ENCODE peak calls at places on chromosomes 5 and 9, in eight cellular contexts. One of them, this sample, is unnamed.

GRCh38 chr5:11912-12311 is 80.1 kb upstream of the PLEKHG4B start:
- DNase-seq in thyroid gland: no peak
- DNase-seq in MCF 10A: peak
- DNase-seq in body of pancreas: no peak
- DNase-seq in WTC11: no peak
- DNase-seq in RWPE2: no peak
- DNase-seq in neural progenitor cell: no peak
- DNase-seq in stomach: no peak
- DNase-seq in this sample: no peak

GRCh38 chr5:134552301-134552700 is 26.8 kb downstream of the JADE2 start:
- DNase-seq in WTC11: no peak
- DNase-seq in RWPE2: peak
- DNase-seq in body of pancreas: peak
- DNase-seq in thyroid gland: peak
- DNase-seq in neural progenitor cell: no peak
- DNase-seq in MCF 10A: peak
- DNase-seq in stomach: peak
- DNase-seq in this sample: peak

GRCh38 chr9:7780261-7780988 is 19.2 kb downstream of the DMAC1 start:
- DNase-seq in thyroid gland: no peak
- DNase-seq in RWPE2: no peak
- DNase-seq in WTC11: no peak
- DNase-seq in MCF 10A: no peak
- DNase-seq in stomach: no peak
- DNase-seq in neural progenitor cell: peak
- DNase-seq in body of pancreas: no peak
- DNase-seq in this sample: no peak

GRCh38 chr5:40413747-40414146 is 266.0 kb upstream of the PTGER4 start:
- DNase-seq in MCF 10A: peak
- DNase-seq in body of pancreas: no peak
- DNase-seq in WTC11: no peak
- DNase-seq in neural progenitor cell: no peak
- DNase-seq in thyroid gland: no peak
- DNase-seq in stomach: no peak
- DNase-seq in RWPE2: no peak
- DNase-seq in this sample: no peak

GRCh38 chr9:76090330-76090729 is 199.9 kb downstream of the PCSK5 start:
- DNase-seq in RWPE2: no peak
- DNase-seq in MCF 10A: no peak
- DNase-seq in WTC11: no peak
- DNase-seq in thyroid gland: no peak
- DNase-seq in stomach: no peak
- DNase-seq in body of pancreas: no peak
- DNase-seq in neural progenitor cell: no peak
- DNase-seq in this sample: no peak

GRCh38 chr5:107500840-107501239 is 169.9 kb downstream of the EFNA5 start:
- DNase-seq in MCF 10A: no peak
- DNase-seq in thyroid gland: no peak
- DNase-seq in neural progenitor cell: no peak
- DNase-seq in stomach: no peak
- DNase-seq in RWPE2: no peak
- DNase-seq in WTC11: no peak
- DNase-seq in body of pancreas: no peak
- DNase-seq in this sample: no peak

GRCh38 chr5:111790295-111790694 is 33.3 kb upstream of the NREP start:
- DNase-seq in WTC11: no peak
- DNase-seq in thyroid gland: no peak
- DNase-seq in neural progenitor cell: no peak
- DNase-seq in stomach: peak
- DNase-seq in MCF 10A: no peak
- DNase-seq in RWPE2: no peak
- DNase-seq in body of pancreas: no peak
- DNase-seq in this sample: no peak

GRCh38 chr5:123132330-123132729 is 43.3 kb downstream of the PRDM6 start:
- DNase-seq in stomach: no peak
- DNase-seq in thyroid gland: no peak
- DNase-seq in body of pancreas: no peak
- DNase-seq in WTC11: no peak
- DNase-seq in MCF 10A: peak
- DNase-seq in RWPE2: no peak
- DNase-seq in neural progenitor cell: no peak
- DNase-seq in this sample: no peak

GRCh38 chr5:132497488-132497997 is 7.0 kb upstream of the IRF1 start:
- DNase-seq in WTC11: no peak
- DNase-seq in MCF 10A: peak
- DNase-seq in neural progenitor cell: no peak
- DNase-seq in thyroid gland: peak
- DNase-seq in RWPE2: peak
- DNase-seq in stomach: peak
- DNase-seq in body of pancreas: peak
- DNase-seq in this sample: peak

GRCh38 chr9:70835323-70835722 is 286.1 kb downstream of the TRPM3 start:
- DNase-seq in RWPE2: no peak
- DNase-seq in MCF 10A: peak
- DNase-seq in thyroid gland: no peak
- DNase-seq in neural progenitor cell: no peak
- DNase-seq in body of pancreas: no peak
- DNase-seq in WTC11: no peak
- DNase-seq in stomach: no peak
- DNase-seq in this sample: no peak

GRCh38 chr9:119216891-119217290 is 152.3 kb downstream of the BRINP1 start:
- DNase-seq in stomach: no peak
- DNase-seq in body of pancreas: peak
- DNase-seq in thyroid gland: peak
- DNase-seq in MCF 10A: peak
- DNase-seq in neural progenitor cell: no peak
- DNase-seq in WTC11: no peak
- DNase-seq in RWPE2: no peak
- DNase-seq in this sample: no peak

GRCh38 chr9:123162359-123163345 is 105.7 kb downstream of the STRBP start:
- DNase-seq in MCF 10A: no peak
- DNase-seq in WTC11: no peak
- DNase-seq in body of pancreas: no peak
- DNase-seq in RWPE2: no peak
- DNase-seq in neural progenitor cell: no peak
- DNase-seq in thyroid gland: no peak
- DNase-seq in stomach: no peak
- DNase-seq in this sample: no peak

GRCh38 chr5:129906177-129906887 is 2.1 kb downstream of the CHSY3 start:
- DNase-seq in body of pancreas: peak
- DNase-seq in neural progenitor cell: peak
- DNase-seq in MCF 10A: peak
- DNase-seq in thyroid gland: peak
- DNase-seq in WTC11: peak
- DNase-seq in stomach: no peak
- DNase-seq in RWPE2: no peak
- DNase-seq in this sample: peak

GRCh38 chr5:95711501-95712346 is 19.4 kb upstream of the RHOBTB3 start:
- DNase-seq in WTC11: peak
- DNase-seq in MCF 10A: no peak
- DNase-seq in RWPE2: no peak
- DNase-seq in thyroid gland: no peak
- DNase-seq in neural progenitor cell: peak
- DNase-seq in stomach: no peak
- DNase-seq in body of pancreas: no peak
- DNase-seq in this sample: no peak

GRCh38 chr5:95712347-95712958 is 18.7 kb upstream of the RHOBTB3 start:
- DNase-seq in thyroid gland: peak
- DNase-seq in body of pancreas: no peak
- DNase-seq in stomach: no peak
- DNase-seq in neural progenitor cell: no peak
- DNase-seq in MCF 10A: peak
- DNase-seq in RWPE2: peak
- DNase-seq in WTC11: no peak
- DNase-seq in this sample: peak

GRCh38 chr5:95709967-95710650 is 21.0 kb upstream of the RHOBTB3 start:
- DNase-seq in neural progenitor cell: peak
- DNase-seq in WTC11: peak
- DNase-seq in MCF 10A: no peak
- DNase-seq in thyroid gland: peak
- DNase-seq in body of pancreas: peak
- DNase-seq in stomach: peak
- DNase-seq in RWPE2: no peak
- DNase-seq in this sample: peak

GRCh38 chr5:95707055-95707454 is 24.1 kb upstream of the RHOBTB3 start:
- DNase-seq in body of pancreas: no peak
- DNase-seq in RWPE2: no peak
- DNase-seq in neural progenitor cell: no peak
- DNase-seq in stomach: no peak
- DNase-seq in WTC11: no peak
- DNase-seq in thyroid gland: no peak
- DNase-seq in MCF 10A: no peak
- DNase-seq in this sample: no peak

DNA sequence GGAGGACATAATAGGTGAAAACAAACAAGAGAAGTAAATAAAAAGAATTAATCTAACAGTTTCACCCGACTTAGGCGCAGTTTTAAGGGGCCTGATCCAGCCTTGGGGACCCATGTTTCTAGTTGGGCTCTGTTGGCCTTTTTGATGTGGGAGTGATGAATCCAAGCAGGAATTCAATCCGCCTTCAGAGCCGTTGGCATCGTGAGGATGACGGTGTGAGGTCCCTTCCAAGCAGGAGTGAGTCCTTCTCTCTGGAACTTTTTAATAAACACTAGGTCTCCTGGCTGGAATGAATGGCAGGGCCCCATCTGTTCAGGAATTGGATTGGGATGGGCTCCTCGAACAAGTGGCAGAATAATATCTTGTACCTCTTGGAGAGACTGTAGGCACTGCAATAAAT is 22.3 kb upstream of the RHOBTB3 start:
- DNase-seq in body of pancreas: no peak
- DNase-seq in WTC11: no peak
- DNase-seq in stomach: no peak
- DNase-seq in MCF 10A: no peak
- DNase-seq in RWPE2: no peak
- DNase-seq in neural progenitor cell: no peak
- DNase-seq in thyroid gland: no peak
- DNase-seq in this sample: no peak
- TF ChIP-seq CTCF in body of pancreas: no peak
- TF ChIP-seq CTCF in WTC11: no peak
- TF ChIP-seq CTCF in stomach: no peak
- TF ChIP-seq CTCF in MCF 10A: no peak
- TF ChIP-seq CTCF in RWPE2: no peak
- TF ChIP-seq CTCF in neural progenitor cell: no peak
- TF ChIP-seq CTCF in thyroid gland: no peak
- TF ChIP-seq CTCF in this sample: no peak

DNA sequence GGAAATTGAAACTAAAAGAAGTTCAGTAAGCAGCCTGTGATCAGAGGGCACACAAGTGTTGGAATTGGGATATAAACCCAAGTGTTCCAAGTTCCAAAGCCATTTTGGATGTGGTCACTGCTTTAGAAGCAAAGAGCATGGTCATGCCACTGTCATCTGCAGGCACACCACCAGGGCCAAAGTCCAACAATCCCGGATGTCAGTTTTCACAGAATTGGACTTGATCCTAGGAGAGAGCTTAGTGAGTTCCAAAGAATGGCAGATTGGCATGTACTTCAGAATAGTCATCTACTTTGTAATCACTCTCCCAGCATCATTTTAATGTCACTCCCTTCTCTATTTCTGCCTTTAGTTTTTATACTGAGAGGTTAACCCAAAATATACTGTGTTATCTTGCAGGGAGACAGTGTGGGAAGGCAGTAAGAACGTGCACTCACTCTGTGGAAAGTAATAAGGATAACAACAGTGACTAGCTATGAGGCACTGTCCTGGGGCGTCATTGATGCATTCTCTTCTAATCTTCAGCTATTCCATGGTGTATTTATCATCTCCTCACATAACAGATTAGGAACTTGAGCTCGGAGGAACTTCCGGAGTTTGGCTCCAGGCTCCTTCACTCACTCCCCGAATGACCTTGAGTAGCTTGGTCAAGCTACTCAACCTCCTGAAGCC is 388.0 kb downstream of the ACTL7B start:
- DNase-seq in WTC11: no peak
- DNase-seq in stomach: no peak
- DNase-seq in thyroid gland: no peak
- DNase-seq in MCF 10A: no peak
- DNase-seq in RWPE2: no peak
- DNase-seq in body of pancreas: peak
- DNase-seq in neural progenitor cell: no peak
- DNase-seq in this sample: no peak
- TF ChIP-seq CTCF in WTC11: no peak
- TF ChIP-seq CTCF in stomach: no peak
- TF ChIP-seq CTCF in thyroid gland: no peak
- TF ChIP-seq CTCF in MCF 10A: no peak
- TF ChIP-seq CTCF in RWPE2: no peak
- TF ChIP-seq CTCF in body of pancreas: no peak
- TF ChIP-seq CTCF in neural progenitor cell: no peak
- TF ChIP-seq CTCF in this sample: no peak

GRCh38 chr5:88235346-88235745 is 33.3 kb downstream of the TMEM161B start:
- DNase-seq in WTC11: no peak
- DNase-seq in neural progenitor cell: peak
- DNase-seq in stomach: no peak
- DNase-seq in RWPE2: no peak
- DNase-seq in MCF 10A: no peak
- DNase-seq in body of pancreas: no peak
- DNase-seq in thyroid gland: no peak
- DNase-seq in this sample: no peak
- TF ChIP-seq CTCF in WTC11: no peak
- TF ChIP-seq CTCF in neural progenitor cell: peak
- TF ChIP-seq CTCF in stomach: no peak
- TF ChIP-seq CTCF in RWPE2: no peak
- TF ChIP-seq CTCF in MCF 10A: no peak
- TF ChIP-seq CTCF in body of pancreas: no peak
- TF ChIP-seq CTCF in thyroid gland: no peak
- TF ChIP-seq CTCF in this sample: no peak

GRCh38 chr9:9998491-9999287 is 614.1 kb downstream of the PTPRD start:
- DNase-seq in stomach: no peak
- DNase-seq in neural progenitor cell: peak
- DNase-seq in body of pancreas: no peak
- DNase-seq in RWPE2: no peak
- DNase-seq in thyroid gland: no peak
- DNase-seq in MCF 10A: peak
- DNase-seq in WTC11: no peak
- DNase-seq in this sample: no peak
- TF ChIP-seq CTCF in stomach: no peak
- TF ChIP-seq CTCF in neural progenitor cell: peak
- TF ChIP-seq CTCF in body of pancreas: no peak
- TF ChIP-seq CTCF in RWPE2: peak
- TF ChIP-seq CTCF in thyroid gland: no peak
- TF ChIP-seq CTCF in MCF 10A: peak
- TF ChIP-seq CTCF in WTC11: peak
- TF ChIP-seq CTCF in this sample: no peak

DNA sequence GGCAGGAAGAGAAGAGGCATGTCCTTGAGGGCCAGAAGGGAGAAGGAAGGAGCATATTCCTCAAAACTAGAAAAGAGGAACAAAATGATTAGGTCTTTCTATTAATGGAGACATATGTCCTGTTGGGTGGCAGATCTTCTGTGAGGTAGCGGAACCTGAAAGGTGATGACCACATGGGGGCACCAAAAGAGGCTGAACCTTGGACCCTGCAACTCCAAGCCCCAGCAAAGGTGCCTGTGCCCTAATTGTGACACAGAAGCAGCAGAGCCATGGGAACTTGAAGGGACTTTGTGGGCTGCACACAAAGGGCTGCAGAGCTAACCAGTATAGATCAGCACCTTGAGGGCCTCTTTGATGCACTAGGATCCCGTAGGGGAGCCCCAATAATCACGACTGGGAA is 158.0 kb downstream of the BAAT start:
- DNase-seq in WTC11: peak
- DNase-seq in MCF 10A: no peak
- DNase-seq in stomach: no peak
- DNase-seq in RWPE2: no peak
- DNase-seq in body of pancreas: no peak
- DNase-seq in thyroid gland: no peak
- DNase-seq in neural progenitor cell: no peak
- DNase-seq in this sample: no peak
- TF ChIP-seq CTCF in WTC11: no peak
- TF ChIP-seq CTCF in MCF 10A: no peak
- TF ChIP-seq CTCF in stomach: no peak
- TF ChIP-seq CTCF in RWPE2: no peak
- TF ChIP-seq CTCF in body of pancreas: no peak
- TF ChIP-seq CTCF in thyroid gland: no peak
- TF ChIP-seq CTCF in neural progenitor cell: no peak
- TF ChIP-seq CTCF in this sample: no peak

This sample was measured in Calu3.